ENCODE peak calls at places on chromosomes 6 and 20, in seven cellular contexts. One of them, this sample, is unnamed.

GRCh38 chr6:156943167-156943566 is 166.0 kb downstream of the ARID1B start:
- DNase-seq in ovary: no peak
- DNase-seq in psoas muscle: no peak
- DNase-seq in WERI-Rb-1: no peak
- DNase-seq in right atrium auricular region: no peak
- DNase-seq in tibial artery: no peak
- DNase-seq in brain microvascular endothelial cell: no peak
- DNase-seq in this sample: no peak

GRCh38 chr20:3800256-3800877 is 4.3 kb downstream of the CDC25B start:
- DNase-seq in tibial artery: no peak
- DNase-seq in psoas muscle: peak; percentile 23
- DNase-seq in ovary: no peak
- DNase-seq in brain microvascular endothelial cell: no peak
- DNase-seq in right atrium auricular region: no peak
- DNase-seq in WERI-Rb-1: no peak
- DNase-seq in this sample: no peak

GRCh38 chr6:142207265-142207877 is 60.3 kb downstream of the VTA1 start:
- DNase-seq in psoas muscle: peak; percentile 52
- DNase-seq in ovary: no peak
- DNase-seq in brain microvascular endothelial cell: peak; percentile 48
- DNase-seq in tibial artery: no peak
- DNase-seq in WERI-Rb-1: peak; percentile 45
- DNase-seq in right atrium auricular region: no peak
- DNase-seq in this sample: peak; percentile 16

GRCh38 chr6:112701201-112701600 is 354.1 kb downstream of the RFPL4B start:
- DNase-seq in WERI-Rb-1: no peak
- DNase-seq in brain microvascular endothelial cell: peak; percentile 30
- DNase-seq in ovary: no peak
- DNase-seq in right atrium auricular region: no peak
- DNase-seq in tibial artery: no peak
- DNase-seq in psoas muscle: no peak
- DNase-seq in this sample: no peak

GRCh38 chr6:36119209-36119608 is 11.1 kb upstream of the MAPK13 start:
- DNase-seq in psoas muscle: no peak
- DNase-seq in right atrium auricular region: no peak
- DNase-seq in tibial artery: no peak
- DNase-seq in WERI-Rb-1: no peak
- DNase-seq in ovary: no peak
- DNase-seq in brain microvascular endothelial cell: no peak
- DNase-seq in this sample: no peak

GRCh38 chr20:21391495-21392298 is 5.6 kb downstream of the NKX2-4 start:
- DNase-seq in tibial artery: no peak
- DNase-seq in brain microvascular endothelial cell: no peak
- DNase-seq in WERI-Rb-1: no peak
- DNase-seq in ovary: no peak
- DNase-seq in right atrium auricular region: no peak
- DNase-seq in psoas muscle: no peak
- DNase-seq in this sample: no peak

GRCh38 chr6:150723056-150723658 is 123.5 kb downstream of the PLEKHG1 start:
- DNase-seq in brain microvascular endothelial cell: no peak
- DNase-seq in right atrium auricular region: no peak
- DNase-seq in tibial artery: no peak
- DNase-seq in WERI-Rb-1: no peak
- DNase-seq in ovary: no peak
- DNase-seq in psoas muscle: no peak
- DNase-seq in this sample: no peak

GRCh38 chr6:43733471-43734293 is 36.3 kb upstream of the VEGFA start:
- DNase-seq in brain microvascular endothelial cell: no peak
- DNase-seq in WERI-Rb-1: peak; percentile 76
- DNase-seq in ovary: no peak
- DNase-seq in tibial artery: no peak
- DNase-seq in psoas muscle: no peak
- DNase-seq in right atrium auricular region: no peak
- DNase-seq in this sample: no peak

GRCh38 chr20:19212524-19213502 is at the start of gene SLC24A3:
- DNase-seq in tibial artery: peak; percentile 87
- DNase-seq in psoas muscle: peak; percentile 88
- DNase-seq in right atrium auricular region: no peak
- DNase-seq in ovary: peak; percentile 83
- DNase-seq in brain microvascular endothelial cell: no peak
- DNase-seq in WERI-Rb-1: peak; percentile 50
- DNase-seq in this sample: peak; percentile 70

GRCh38 chr6:97304701-97305100 is 21.7 kb upstream of the MMS22L start:
- DNase-seq in tibial artery: no peak
- DNase-seq in ovary: no peak
- DNase-seq in brain microvascular endothelial cell: no peak
- DNase-seq in right atrium auricular region: no peak
- DNase-seq in psoas muscle: no peak
- DNase-seq in WERI-Rb-1: no peak
- DNase-seq in this sample: no peak

GRCh38 chr6:46211917-46212316 is 41.1 kb upstream of the ENPP5 start:
- DNase-seq in psoas muscle: no peak
- DNase-seq in ovary: no peak
- DNase-seq in brain microvascular endothelial cell: no peak
- DNase-seq in WERI-Rb-1: no peak
- DNase-seq in tibial artery: no peak
- DNase-seq in right atrium auricular region: no peak
- DNase-seq in this sample: no peak

GRCh38 chr6:116206231-116206903 is 47.5 kb downstream of the TSPYL4 start:
- DNase-seq in ovary: no peak
- DNase-seq in psoas muscle: no peak
- DNase-seq in tibial artery: no peak
- DNase-seq in WERI-Rb-1: no peak
- DNase-seq in right atrium auricular region: no peak
- DNase-seq in brain microvascular endothelial cell: no peak
- DNase-seq in this sample: no peak

GRCh38 chr20:39048000-39048696 is 86.0 kb downstream of the DHX35 start:
- DNase-seq in brain microvascular endothelial cell: peak; percentile 67
- DNase-seq in ovary: peak; percentile 75
- DNase-seq in tibial artery: peak; percentile 87
- DNase-seq in psoas muscle: peak; percentile 88
- DNase-seq in right atrium auricular region: peak; percentile 81
- DNase-seq in WERI-Rb-1: peak; percentile 75
- DNase-seq in this sample: peak; percentile 78

GRCh38 chr6:118993358-118993757 is 58.4 kb upstream of the MCM9 start:
- DNase-seq in tibial artery: no peak
- DNase-seq in ovary: no peak
- DNase-seq in psoas muscle: no peak
- DNase-seq in brain microvascular endothelial cell: no peak
- DNase-seq in WERI-Rb-1: no peak
- DNase-seq in right atrium auricular region: no peak
- DNase-seq in this sample: no peak

DNA sequence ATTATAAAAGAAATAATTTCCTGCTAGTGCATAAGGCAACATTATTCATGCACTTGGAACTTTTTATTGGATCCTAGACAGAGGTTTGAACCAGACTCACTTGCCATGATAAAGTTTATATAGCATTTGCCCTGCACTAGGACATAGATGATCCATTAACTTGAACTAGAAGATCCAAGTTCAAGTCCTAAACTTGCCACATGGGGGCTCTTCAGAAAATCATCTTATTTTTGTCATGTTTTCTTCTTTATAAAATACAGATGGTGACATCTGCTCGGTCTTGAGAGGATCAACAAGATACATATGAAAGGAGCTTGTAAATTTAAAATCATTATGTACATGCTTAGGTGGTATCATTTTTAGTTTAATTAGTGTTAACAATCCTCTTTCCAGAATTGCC is 94.5 kb downstream of the SIM1 start:
- DNase-seq in psoas muscle: no peak
- DNase-seq in WERI-Rb-1: no peak
- DNase-seq in tibial artery: no peak
- DNase-seq in ovary: no peak
- DNase-seq in right atrium auricular region: no peak
- DNase-seq in brain microvascular endothelial cell: no peak
- DNase-seq in this sample: no peak
- H3K27ac ChIP-seq in psoas muscle: no peak overlapping the region
- H3K27ac ChIP-seq in WERI-Rb-1: no peak overlapping the region
- H3K27ac ChIP-seq in tibial artery: no peak overlapping the region
- H3K27ac ChIP-seq in ovary: no peak overlapping the region
- H3K27ac ChIP-seq in right atrium auricular region: no peak overlapping the region
- H3K27ac ChIP-seq in brain microvascular endothelial cell: no peak overlapping the region
- H3K27ac ChIP-seq in this sample: no peak overlapping the region

GRCh38 chr6:28811873-28812272 is 111.9 kb downstream of the TRIM27 start:
- DNase-seq in tibial artery: no peak
- DNase-seq in right atrium auricular region: no peak
- DNase-seq in psoas muscle: no peak
- DNase-seq in brain microvascular endothelial cell: no peak
- DNase-seq in ovary: no peak
- DNase-seq in WERI-Rb-1: no peak
- DNase-seq in this sample: no peak

GRCh38 chr6:28809947-28810654 is 113.7 kb downstream of the TRIM27 start:
- DNase-seq in brain microvascular endothelial cell: no peak
- DNase-seq in tibial artery: no peak
- DNase-seq in ovary: no peak
- DNase-seq in psoas muscle: no peak
- DNase-seq in right atrium auricular region: no peak
- DNase-seq in WERI-Rb-1: no peak
- DNase-seq in this sample: no peak

GRCh38 chr6:28812778-28813569 is 110.8 kb downstream of the TRIM27 start:
- DNase-seq in tibial artery: no peak
- DNase-seq in right atrium auricular region: no peak
- DNase-seq in brain microvascular endothelial cell: no peak
- DNase-seq in WERI-Rb-1: no peak
- DNase-seq in ovary: no peak
- DNase-seq in psoas muscle: no peak
- DNase-seq in this sample: no peak

GRCh38 chr6:28808383-28808782 is 115.4 kb downstream of the TRIM27 start:
- DNase-seq in WERI-Rb-1: no peak
- DNase-seq in ovary: no peak
- DNase-seq in right atrium auricular region: no peak
- DNase-seq in tibial artery: no peak
- DNase-seq in brain microvascular endothelial cell: no peak
- DNase-seq in psoas muscle: no peak
- DNase-seq in this sample: no peak

GRCh38 chr6:28810655-28811053 is 113.1 kb downstream of the TRIM27 start:
- DNase-seq in WERI-Rb-1: no peak
- DNase-seq in ovary: no peak
- DNase-seq in psoas muscle: no peak
- DNase-seq in brain microvascular endothelial cell: no peak
- DNase-seq in tibial artery: no peak
- DNase-seq in right atrium auricular region: no peak
- DNase-seq in this sample: no peak
- H3K4me3 ChIP-seq in WERI-Rb-1: no peak overlapping the region
- H3K4me3 ChIP-seq in ovary: no peak overlapping the region
- H3K4me3 ChIP-seq in psoas muscle: no peak overlapping the region
- H3K4me3 ChIP-seq in brain microvascular endothelial cell: peak overlapping the region; percentile 46
- H3K4me3 ChIP-seq in tibial artery: no peak overlapping the region
- H3K4me3 ChIP-seq in right atrium auricular region: no peak overlapping the region
- H3K4me3 ChIP-seq in this sample: no peak overlapping the region

DNA sequence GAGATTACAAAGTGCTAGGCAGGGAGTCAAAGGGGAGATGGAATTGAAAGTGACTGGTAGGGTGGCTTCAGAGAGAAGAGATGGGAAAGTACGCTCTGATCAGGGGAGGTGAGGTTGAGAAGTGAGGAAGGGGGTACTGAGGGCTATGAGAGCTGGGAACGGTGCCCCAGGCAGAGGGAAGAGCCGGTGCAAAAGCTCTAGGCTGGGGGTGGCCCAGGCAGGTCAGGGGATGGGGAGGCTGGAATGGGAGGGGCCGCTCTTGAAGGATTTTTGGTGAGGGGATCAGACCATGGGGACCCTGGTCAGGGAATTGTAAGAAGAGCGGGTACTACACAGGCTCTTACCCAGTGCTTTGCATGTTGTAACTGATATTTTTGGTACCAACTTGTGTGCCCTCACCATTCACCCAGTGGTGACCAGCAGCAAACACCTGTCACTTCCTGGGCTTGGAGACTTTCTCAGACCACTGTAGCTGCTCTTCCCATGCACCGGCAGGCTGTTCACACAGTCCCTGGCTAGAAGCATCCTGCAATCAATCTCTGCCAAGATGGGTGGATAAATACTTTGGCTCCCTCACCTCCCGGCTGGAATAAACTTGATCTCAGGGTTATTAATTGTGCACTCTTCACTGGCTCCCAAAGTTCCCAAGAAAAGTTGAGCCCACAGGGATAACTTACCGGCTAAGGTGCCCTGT is 24.0 kb downstream of the PCK1 start:
- DNase-seq in ovary: no peak
- DNase-seq in psoas muscle: no peak
- DNase-seq in tibial artery: no peak
- DNase-seq in right atrium auricular region: no peak
- DNase-seq in WERI-Rb-1: no peak
- DNase-seq in brain microvascular endothelial cell: no peak
- DNase-seq in this sample: no peak
- H3K27ac ChIP-seq in ovary: no peak overlapping the region
- H3K27ac ChIP-seq in psoas muscle: no peak overlapping the region
- H3K27ac ChIP-seq in tibial artery: peak overlapping the region; percentile 87
- H3K27ac ChIP-seq in right atrium auricular region: no peak overlapping the region
- H3K27ac ChIP-seq in WERI-Rb-1: no peak overlapping the region
- H3K27ac ChIP-seq in brain microvascular endothelial cell: no peak overlapping the region
- H3K27ac ChIP-seq in this sample: no peak overlapping the region

GRCh38 chr20:62066983-62067433 is 1.3 kb upstream of the TAF4 start:
- DNase-seq in WERI-Rb-1: no peak
- DNase-seq in right atrium auricular region: peak; percentile 63
- DNase-seq in psoas muscle: no peak
- DNase-seq in ovary: peak; percentile 52
- DNase-seq in tibial artery: no peak
- DNase-seq in brain microvascular endothelial cell: no peak
- DNase-seq in this sample: no peak

GRCh38 chr20:62068997-62069396 is 3.3 kb upstream of the TAF4 start:
- DNase-seq in WERI-Rb-1: no peak
- DNase-seq in tibial artery: no peak
- DNase-seq in right atrium auricular region: no peak
- DNase-seq in ovary: no peak
- DNase-seq in psoas muscle: no peak
- DNase-seq in brain microvascular endothelial cell: no peak
- DNase-seq in this sample: no peak

GRCh38 chr20:62067547-62068260 is 2.0 kb upstream of the TAF4 start:
- DNase-seq in psoas muscle: no peak
- DNase-seq in right atrium auricular region: no peak
- DNase-seq in tibial artery: no peak
- DNase-seq in brain microvascular endothelial cell: no peak
- DNase-seq in ovary: peak; percentile 40
- DNase-seq in WERI-Rb-1: no peak
- DNase-seq in this sample: no peak

GRCh38 chr20:62066339-62066982 is 780 bp upstream of the TAF4 start:
- DNase-seq in ovary: peak; percentile 67
- DNase-seq in right atrium auricular region: no peak
- DNase-seq in WERI-Rb-1: peak; percentile 77
- DNase-seq in tibial artery: no peak
- DNase-seq in brain microvascular endothelial cell: no peak
- DNase-seq in psoas muscle: peak; percentile 72
- DNase-seq in this sample: peak; percentile 41

DNA sequence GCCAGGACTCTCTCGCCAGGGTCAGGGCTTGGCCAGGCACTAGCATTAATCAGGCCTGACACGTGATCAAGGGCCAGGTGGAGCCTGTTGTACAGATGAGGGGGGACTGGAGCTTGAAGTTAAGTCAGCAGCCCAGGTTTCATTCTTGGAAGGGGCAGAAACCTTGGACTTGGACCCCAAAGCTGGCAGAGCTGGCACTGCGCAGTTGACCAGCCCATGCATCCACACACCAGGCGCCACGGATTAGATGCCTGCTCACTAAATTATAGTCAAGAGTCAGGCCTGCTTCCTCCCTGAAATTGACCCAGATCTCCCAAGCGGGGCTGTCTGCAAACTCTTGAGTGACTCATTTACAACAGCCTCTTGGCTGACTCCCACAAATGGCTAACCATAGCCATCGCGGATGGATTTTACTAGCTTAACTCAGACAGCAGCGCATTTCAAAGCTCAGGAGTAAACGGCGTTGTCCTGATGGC is 4.1 kb upstream of the TAF4 start:
- DNase-seq in WERI-Rb-1: no peak
- DNase-seq in brain microvascular endothelial cell: peak; percentile 31
- DNase-seq in ovary: no peak
- DNase-seq in psoas muscle: no peak
- DNase-seq in right atrium auricular region: no peak
- DNase-seq in tibial artery: no peak
- DNase-seq in this sample: no peak
- H3K4me3 ChIP-seq in WERI-Rb-1: no peak overlapping the region
- H3K4me3 ChIP-seq in brain microvascular endothelial cell: no peak overlapping the region
- H3K4me3 ChIP-seq in ovary: no peak overlapping the region
- H3K4me3 ChIP-seq in psoas muscle: no peak overlapping the region
- H3K4me3 ChIP-seq in right atrium auricular region: no peak overlapping the region
- H3K4me3 ChIP-seq in tibial artery: no peak overlapping the region
- H3K4me3 ChIP-seq in this sample: no peak overlapping the region

This sample was measured in left ventricle myocardium inferior.